ENCODE peak calls at places on chromosomes 6 and 20, in five cellular contexts. One of them, this sample, is unnamed.
A peak's percentile ranks its signal among the peaks of the same experiment; 100 is the strongest.

GRCh38 chr6:134217516-134218140 is 100.3 kb downstream of the SGK1 start:
- DNase-seq in naive thymus-derived CD8-positive, alpha-beta T cell: no peak
- DNase-seq in activated T-cell treated with anti-CD3 and anti-CD28 coated beads, Interleukin-2, amount 50 U/mL, for 72 hours: no peak
- DNase-seq in stimulated activated CD8-positive, alpha-beta memory T cell treated with anti-CD3 and anti-CD28 coated beads, Interleukin-2, amount 100 ng/mL, for 48 hours: no peak
- DNase-seq in cardiac muscle cell: no peak
- DNase-seq in this sample: no peak

GRCh38 chr6:47203266-47203967 is 106.3 kb downstream of the TNFRSF21 start:
- DNase-seq in activated T-cell treated with anti-CD3 and anti-CD28 coated beads, Interleukin-2, amount 50 U/mL, for 72 hours: peak; percentile 41
- DNase-seq in cardiac muscle cell: no peak
- DNase-seq in stimulated activated CD8-positive, alpha-beta memory T cell treated with anti-CD3 and anti-CD28 coated beads, Interleukin-2, amount 100 ng/mL, for 48 hours: no peak
- DNase-seq in naive thymus-derived CD8-positive, alpha-beta T cell: peak; percentile 59
- DNase-seq in this sample: peak; percentile 7

GRCh38 chr20:24747015-24747712 is 201.9 kb upstream of the CST7 start:
- DNase-seq in naive thymus-derived CD8-positive, alpha-beta T cell: no peak
- DNase-seq in stimulated activated CD8-positive, alpha-beta memory T cell treated with anti-CD3 and anti-CD28 coated beads, Interleukin-2, amount 100 ng/mL, for 48 hours: no peak
- DNase-seq in activated T-cell treated with anti-CD3 and anti-CD28 coated beads, Interleukin-2, amount 50 U/mL, for 72 hours: no peak
- DNase-seq in cardiac muscle cell: peak; percentile 34
- DNase-seq in this sample: no peak

GRCh38 chr6:141548969-141549368 is 583.8 kb upstream of the GJE1 start:
- DNase-seq in activated T-cell treated with anti-CD3 and anti-CD28 coated beads, Interleukin-2, amount 50 U/mL, for 72 hours: no peak
- DNase-seq in naive thymus-derived CD8-positive, alpha-beta T cell: no peak
- DNase-seq in cardiac muscle cell: no peak
- DNase-seq in stimulated activated CD8-positive, alpha-beta memory T cell treated with anti-CD3 and anti-CD28 coated beads, Interleukin-2, amount 100 ng/mL, for 48 hours: no peak
- DNase-seq in this sample: no peak

GRCh38 chr6:117270121-117270959 is 5.0 kb downstream of the VGLL2 start:
- DNase-seq in activated T-cell treated with anti-CD3 and anti-CD28 coated beads, Interleukin-2, amount 50 U/mL, for 72 hours: no peak
- DNase-seq in cardiac muscle cell: peak; percentile 58
- DNase-seq in stimulated activated CD8-positive, alpha-beta memory T cell treated with anti-CD3 and anti-CD28 coated beads, Interleukin-2, amount 100 ng/mL, for 48 hours: no peak
- DNase-seq in naive thymus-derived CD8-positive, alpha-beta T cell: no peak
- DNase-seq in this sample: no peak

GRCh38 chr20:57840504-57841296 is 130.9 kb upstream of the PMEPA1 start:
- DNase-seq in activated T-cell treated with anti-CD3 and anti-CD28 coated beads, Interleukin-2, amount 50 U/mL, for 72 hours: no peak
- DNase-seq in cardiac muscle cell: no peak
- DNase-seq in naive thymus-derived CD8-positive, alpha-beta T cell: no peak
- DNase-seq in stimulated activated CD8-positive, alpha-beta memory T cell treated with anti-CD3 and anti-CD28 coated beads, Interleukin-2, amount 100 ng/mL, for 48 hours: no peak
- DNase-seq in this sample: no peak

GRCh38 chr6:34147906-34148701 is 2.2 kb upstream of the GRM4 start:
- DNase-seq in activated T-cell treated with anti-CD3 and anti-CD28 coated beads, Interleukin-2, amount 50 U/mL, for 72 hours: no peak
- DNase-seq in cardiac muscle cell: no peak
- DNase-seq in stimulated activated CD8-positive, alpha-beta memory T cell treated with anti-CD3 and anti-CD28 coated beads, Interleukin-2, amount 100 ng/mL, for 48 hours: no peak
- DNase-seq in naive thymus-derived CD8-positive, alpha-beta T cell: no peak
- DNase-seq in this sample: no peak

GRCh38 chr6:155520078-155520477 is 64.4 kb upstream of the NOX3 start:
- DNase-seq in stimulated activated CD8-positive, alpha-beta memory T cell treated with anti-CD3 and anti-CD28 coated beads, Interleukin-2, amount 100 ng/mL, for 48 hours: no peak
- DNase-seq in activated T-cell treated with anti-CD3 and anti-CD28 coated beads, Interleukin-2, amount 50 U/mL, for 72 hours: no peak
- DNase-seq in naive thymus-derived CD8-positive, alpha-beta T cell: no peak
- DNase-seq in cardiac muscle cell: no peak
- DNase-seq in this sample: no peak

GRCh38 chr6:26197736-26198625 is 110.8 kb downstream of the HFE start:
- DNase-seq in stimulated activated CD8-positive, alpha-beta memory T cell treated with anti-CD3 and anti-CD28 coated beads, Interleukin-2, amount 100 ng/mL, for 48 hours: no peak
- DNase-seq in activated T-cell treated with anti-CD3 and anti-CD28 coated beads, Interleukin-2, amount 50 U/mL, for 72 hours: peak; percentile 69
- DNase-seq in naive thymus-derived CD8-positive, alpha-beta T cell: peak; percentile 61
- DNase-seq in cardiac muscle cell: peak; percentile 32
- DNase-seq in this sample: no peak

This sample was measured in GM18507.